ENCODE peak calls at places on chromosome 6, in five cellular contexts. A is AG04450, R is HTR-8/SVneo, V is uterus, S is NT2/D1. Y is an unnamed sample.

GRCh38 chr6:106739387-106739786 is 110.0 kb downstream of the QRSL1 start:
- DNase-seq in A (no peak), R (no peak), V (no peak), S (no peak), Y (no peak)

GRCh38 chr6:113078791-113079190 is 731.7 kb downstream of the RFPL4B start:
- DNase-seq in A (no peak), R (no peak), V (no peak), S (no peak), Y (no peak)

GRCh38 chr6:111711476-111711875 is 105.8 kb upstream of the TRAF3IP2 start:
- DNase-seq in A (no peak), R (no peak), V (no peak), S (no peak), Y (no peak)

GRCh38 chr6:157148391-157149323 is 174.7 kb downstream of the TMEM242 start:
- DNase-seq in A (peak), R (peak), V (peak), S (no peak), Y (no peak)

GRCh38 chr6:145423936-145424335 is 311.4 kb downstream of the EPM2A start:
- DNase-seq in A (no peak), R (no peak), V (no peak), S (no peak), Y (no peak)

GRCh38 chr6:139135578-139136545 is 982 bp downstream of the HECA start:
- DNase-seq in A (no peak), R (no peak), V (peak), S (no peak), Y (peak)

GRCh38 chr6:111503194-111503593 is 20.2 kb upstream of the REV3L start:
- DNase-seq in A (no peak), R (peak), V (no peak), S (no peak), Y (no peak)

GRCh38 chr6:158865769-158866168 is 46.6 kb upstream of the EZR start:
- DNase-seq in A (no peak), R (no peak), V (no peak), S (no peak), Y (no peak)

GRCh38 chr6:143747347-143747842 is 69.6 kb downstream of the PHACTR2 start:
- DNase-seq in A (no peak), R (no peak), V (no peak), S (no peak), Y (no peak)

GRCh38 chr6:153616506-153616905 is 422.5 kb upstream of the OPRM1 start:
- DNase-seq in A (no peak), R (no peak), V (no peak), S (peak), Y (no peak)

GRCh38 chr6:113359155-113360140 is 497.7 kb upstream of the MARCKS start:
- DNase-seq in A (no peak), R (no peak), V (no peak), S (no peak), Y (no peak)

GRCh38 chr6:12017876-12018401 is 5.8 kb downstream of the HIVEP1 start:
- DNase-seq in A (no peak), R (no peak), V (no peak), S (no peak), Y (no peak)

GRCh38 chr6:134374486-134374885 is 56.6 kb upstream of the SGK1 start:
- DNase-seq in A (no peak), R (no peak), V (no peak), S (no peak), Y (no peak)